ENCODE peak calls at places on chromosomes 6 and 20, in four cellular contexts. Z is prostate gland, K is cardiac fibroblast, U is cardiac muscle cell. T is an unnamed sample.

GRCh38 chr6:11460001-11460668 is 77.4 kb upstream of the TMEM170B start:
- DNase-seq in Z (no peak), K (peak), U (peak), T (peak)

GRCh38 chr6:144286503-144287393 is 1.6 kb downstream of the UTRN start:
- DNase-seq in Z (peak), K (peak), U (peak), T (peak)

GRCh38 chr6:93468291-93468690 is 48.9 kb upstream of the EPHA7 start:
- DNase-seq in Z (no peak), K (peak), U (peak), T (no peak)

GRCh38 chr6:123610779-123611178 is 26.0 kb downstream of the TRDN start:
- DNase-seq in Z (no peak), K (no peak), U (no peak), T (no peak)

GRCh38 chr20:63090682-63091571 is 84.2 kb upstream of the BHLHE23 start:
- DNase-seq in Z (no peak), K (no peak), U (no peak), T (no peak)

GRCh38 chr6:68024570-68025269 is 610.4 kb upstream of the ADGRB3 start:
- DNase-seq in Z (no peak), K (no peak), U (no peak), T (no peak)

GRCh38 chr6:159914565-159914923 is 23.8 kb downstream of the MAS1 start:
- DNase-seq in Z (no peak), K (no peak), U (no peak), T (no peak)

GRCh38 chr6:166688286-166688685 is 61.2 kb upstream of the RPS6KA2 start:
- DNase-seq in Z (no peak), K (no peak), U (no peak), T (no peak)

GRCh38 chr20:33744181-33744580 is 12.4 kb downstream of the ZNF341 start:
- DNase-seq in Z (no peak), K (no peak), U (no peak), T (no peak)

GRCh38 chr20:1827974-1828785 is 67.0 kb upstream of the SIRPA start:
- DNase-seq in Z (peak), K (peak), U (peak), T (no peak)

GRCh38 chr20:53582574-53583351 is 10.9 kb downstream of the ZNF217 start:
- DNase-seq in Z (no peak), K (peak), U (peak), T (peak)

GRCh38 chr6:51199733-51200132 is 381.1 kb downstream of the TFAP2B start:
- DNase-seq in Z (no peak), K (no peak), U (no peak), T (no peak)

GRCh38 chr6:118813795-118814194 is 80.2 kb upstream of the ASF1A start:
- DNase-seq in Z (no peak), K (peak), U (peak), T (peak)

GRCh38 chr6:36873612-36874011 is 991 bp downstream of the PPIL1 start:
- DNase-seq in Z (no peak), K (no peak), U (no peak), T (no peak)

GRCh38 chr6:112282217-112282616 is 27.9 kb upstream of the LAMA4 start:
- DNase-seq in Z (no peak), K (peak), U (peak), T (peak)

GRCh38 chr6:11113038-11113437 is 1.5 kb upstream of the ERVFRD-1 start:
- DNase-seq in Z (no peak), K (peak), U (peak), T (peak)

GRCh38 chr6:44096615-44097014 is 30.6 kb downstream of the MRPL14 start:
- DNase-seq in Z (peak), K (peak), U (peak), T (peak)

GRCh38 chr6:44151348-44152108 is 7.1 kb upstream of the CAPN11 start:
- DNase-seq in Z (peak), K (peak), U (peak), T (peak)

GRCh38 chr6:113645576-113645970 is 211.6 kb upstream of the MARCKS start:
- DNase-seq in Z (peak), K (peak), U (peak), T (peak)

GRCh38 chr6:17169701-17170100 is 67.9 kb downstream of the STMND1 start:
- DNase-seq in Z (no peak), K (no peak), U (no peak), T (no peak)

GRCh38 chr6:44373051-44373450 is 14.5 kb upstream of the CDC5L start:
- DNase-seq in Z (no peak), K (no peak), U (no peak), T (no peak)

GRCh38 chr20:58963060-58963584 is 17.9 kb upstream of the NELFCD start:
- DNase-seq in Z (no peak), K (no peak), U (peak), T (peak)
- TF ChIP-seq CTCF in Z (no peak), K (no peak), U (no peak), T (no peak)

DNA sequence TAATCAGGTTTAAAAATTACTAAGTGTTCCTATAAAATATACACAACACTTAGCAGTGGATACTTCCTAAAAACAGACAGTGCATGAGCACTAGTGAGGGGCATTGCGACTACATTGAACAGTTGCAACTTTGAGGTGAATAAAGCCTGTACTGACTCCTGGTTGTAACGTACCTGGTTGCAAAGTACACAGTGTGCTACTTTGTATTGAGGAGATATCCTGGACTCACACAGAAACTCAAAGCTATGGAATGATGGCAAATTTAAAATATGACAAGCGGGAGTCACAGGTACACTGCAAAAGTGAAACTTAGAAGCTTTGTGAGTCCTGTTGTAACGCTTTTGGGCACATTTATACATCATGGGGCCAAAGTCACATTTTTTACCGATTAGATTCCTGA is 55.6 kb upstream of the HLA-A start:
- DNase-seq in Z (no peak), K (no peak), U (no peak), T (no peak)
- H3K4me3 ChIP-seq in Z (no peak), K (no peak), U (no peak), T (no peak)

DNA sequence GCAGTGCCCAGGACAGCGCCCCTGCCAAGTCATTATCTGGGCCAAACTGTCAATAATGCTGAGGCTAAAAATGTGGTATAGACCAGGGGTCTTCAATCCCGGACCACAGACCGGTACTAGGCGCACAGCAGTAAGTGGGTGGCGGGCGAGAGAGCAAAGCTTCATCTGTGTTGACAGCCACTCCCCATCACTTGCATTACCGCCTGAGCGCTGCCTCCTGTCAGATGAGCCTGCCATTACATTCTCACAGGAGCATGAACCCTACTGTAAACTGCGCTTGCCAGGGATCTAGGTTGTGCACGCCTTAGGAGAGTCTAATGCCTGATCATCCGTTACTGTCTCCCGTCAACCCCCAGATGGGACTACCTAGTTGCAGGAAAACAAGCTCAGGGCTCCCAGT is 91.0 kb downstream of the NFATC2 start:
- DNase-seq in Z (no peak), K (no peak), U (no peak), T (no peak)
- TF ChIP-seq CTCF in Z (no peak), K (no peak), U (no peak), T (no peak)

GRCh38 chr6:157235600-157236039 is 87.7 kb downstream of the TMEM242 start:
- DNase-seq in Z (no peak), K (peak), U (peak), T (peak)
- H3K4me3 ChIP-seq in Z (peak), K (peak), U (peak), T (peak)

GRCh38 chr6:947235-947934 is 254.4 kb upstream of the EXOC2 start:
- DNase-seq in Z (no peak), K (no peak), U (no peak), T (no peak)
- TF ChIP-seq CTCF in Z (no peak), K (no peak), U (no peak), T (no peak)

T was measured in fibroblast of villous mesenchyme.